ENCODE peak calls at places on chromosome 21, in eight cellular contexts. C is body of pancreas, E is A549, R is fibroblast of lung, A is colonic mucosa, T is Peyer's patch, Z is cardiac muscle cell, Q is sigmoid colon. S is an unnamed sample.

GRCh38 chr21:26042181-26042876 is 128.2 kb downstream of the APP start:
- DNase-seq in Z (no peak), Q (no peak), R (no peak), T (no peak), E (no peak), A (no peak), C (no peak), S (no peak)

GRCh38 chr21:17688912-17689874 is 76.5 kb upstream of the BTG3 start:
- DNase-seq in C (peak; percentile 37), E (peak; percentile 59), R (no peak), Q (no peak), T (peak; percentile 52), A (peak; percentile 39), Z (peak; percentile 76), S (peak; percentile 98)

GRCh38 chr21:35932232-35932911 is 128.0 kb downstream of the SETD4 start:
- DNase-seq in T (no peak), E (peak; percentile 13), Z (peak; percentile 91), R (peak; percentile 85), A (no peak), Q (peak; percentile 88), C (peak; percentile 31), S (peak; percentile 87)

GRCh38 chr21:27802816-27803475 is 836.1 kb upstream of the ADAMTS5 start:
- DNase-seq in Z (peak; percentile 50), E (peak; percentile 16), Q (no peak), A (peak; percentile 53), T (no peak), C (no peak), R (peak; percentile 40), S (peak; percentile 31)

GRCh38 chr21:23016617-23017016 is 2018.4 kb downstream of the NCAM2 start:
- DNase-seq in T (no peak), E (peak; percentile 0), C (no peak), R (no peak), Z (no peak), Q (no peak), A (no peak), S (peak; percentile 6)

GRCh38 chr21:37551406-37552355 is 185.1 kb downstream of the DYRK1A start:
- DNase-seq in T (no peak), A (peak; percentile 38), Z (peak; percentile 82), E (no peak), R (peak; percentile 39), Q (peak; percentile 76), C (peak; percentile 35), S (no peak)

GRCh38 chr21:14542638-14543037 is 3.5 kb downstream of the SAMSN1 start:
- DNase-seq in A (no peak), Z (no peak), T (no peak), R (no peak), C (no peak), Q (no peak), E (no peak), S (no peak)

GRCh38 chr21:16358021-16358420 is 628.2 kb downstream of the USP25 start:
- DNase-seq in E (no peak), T (no peak), Q (no peak), A (no peak), R (peak; percentile 30), Z (peak; percentile 13), C (no peak), S (no peak)

GRCh38 chr21:37079211-37079824 is 6.3 kb downstream of the TTC3 start:
- DNase-seq in C (no peak), R (no peak), T (no peak), Z (no peak), E (no peak), A (no peak), Q (no peak), S (no peak)

GRCh38 chr21:34560609-34561008 is 48.6 kb upstream of the KCNE1 start:
- DNase-seq in Z (no peak), C (no peak), A (no peak), T (no peak), Q (no peak), E (no peak), R (no peak), S (no peak)

GRCh38 chr21:37565530-37566223 is 199.1 kb downstream of the DYRK1A start:
- DNase-seq in E (peak; percentile 33), Q (no peak), A (no peak), C (no peak), Z (no peak), T (no peak), R (peak; percentile 64), S (no peak)

GRCh38 chr21:28224191-28224755 is 768.4 kb downstream of the LTN1 start:
- DNase-seq in Z (no peak), E (no peak), A (no peak), C (no peak), R (no peak), Q (no peak), T (no peak), S (no peak)

GRCh38 chr21:37849703-37850102 is 66.6 kb downstream of the KCNJ6 start:
- DNase-seq in T (no peak), E (no peak), C (no peak), Q (no peak), Z (peak; percentile 72), R (peak; percentile 44), A (no peak), S (peak; percentile 81)

GRCh38 chr21:33901421-33902288 is 13.9 kb downstream of the ATP5PO start:
- DNase-seq in R (peak; percentile 63), Q (peak; percentile 73), C (no peak), T (no peak), A (no peak), Z (peak; percentile 84), E (peak; percentile 62), S (no peak)

GRCh38 chr21:14646893-14647292 is 100.8 kb upstream of the SAMSN1 start:
- DNase-seq in R (no peak), C (no peak), Z (no peak), T (no peak), A (no peak), Q (no peak), E (no peak), S (no peak)

GRCh38 chr21:38342734-38343133 is 85.9 kb downstream of the KCNJ15 start:
- DNase-seq in R (no peak), Q (no peak), Z (peak; percentile 50), T (no peak), A (no peak), E (peak; percentile 31), C (no peak), S (no peak)

GRCh38 chr21:38914531-38915385 is 109.0 kb downstream of the ETS2 start:
- DNase-seq in T (peak; percentile 78), A (no peak), R (no peak), Q (peak; percentile 66), E (no peak), C (no peak), Z (peak; percentile 40), S (no peak)

GRCh38 chr21:39153373-39153772 is 29.9 kb downstream of the PSMG1 start:
- DNase-seq in C (no peak), Q (no peak), Z (no peak), A (no peak), R (no peak), E (peak; percentile 10), T (no peak), S (no peak)

GRCh38 chr21:30268608-30269197 is 14.0 kb downstream of the KRTAP24-1 start:
- DNase-seq in Z (peak; percentile 3), T (no peak), E (no peak), A (peak; percentile 22), Q (no peak), C (no peak), R (no peak), S (no peak)

GRCh38 chr21:22791986-22792560 is 1793.9 kb downstream of the NCAM2 start:
- DNase-seq in C (peak; percentile 26), T (no peak), Q (no peak), E (peak; percentile 32), A (peak; percentile 18), R (peak; percentile 65), Z (peak; percentile 62), S (peak; percentile 19)

DNA sequence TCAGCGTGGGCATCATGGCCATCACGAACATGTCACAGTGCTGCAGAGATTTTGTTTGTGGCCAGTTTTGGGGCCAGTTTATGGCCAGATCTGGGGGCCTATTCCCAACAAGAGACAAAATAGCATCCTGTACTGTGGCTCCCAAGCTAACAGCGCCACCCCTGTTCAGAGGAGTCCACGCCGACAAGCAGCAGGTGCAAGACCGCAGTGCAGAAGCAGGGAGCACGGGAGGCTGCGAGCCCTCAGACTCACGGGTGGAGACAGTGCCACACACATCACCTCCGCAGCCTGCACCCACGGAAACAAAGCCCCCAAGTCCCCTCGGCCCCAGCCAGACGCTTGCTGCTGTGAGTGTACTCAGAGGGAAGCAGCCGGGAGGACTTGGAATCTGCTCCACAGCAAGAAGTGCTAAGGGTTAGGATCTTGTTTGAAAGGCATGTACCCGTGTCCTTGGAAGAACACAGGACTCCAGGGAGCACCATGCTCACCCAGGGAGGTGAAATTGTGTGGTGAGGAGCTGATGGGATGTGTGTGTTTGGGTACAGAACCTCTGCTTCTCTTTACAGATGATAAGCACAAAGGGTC is 7.1 kb downstream of the TCP10L start:
- DNase-seq in E (peak; percentile 32), T (no peak), Z (peak; percentile 22), A (peak; percentile 36), R (no peak), C (no peak), Q (no peak), S (no peak)
- TF ChIP-seq CTCF in E (peak; percentile 23), T (peak; percentile 24), Z (peak; percentile 36), A (no peak), R (peak; percentile 38), C (peak; percentile 19), Q (no peak), S (peak; percentile 59)

GRCh38 chr21:41919666-41920398 is 34.0 kb downstream of the C2CD2 start:
- DNase-seq in C (no peak), E (no peak), R (no peak), Z (no peak), A (no peak), Q (peak; percentile 45), T (no peak), S (no peak)

GRCh38 chr21:41918561-41919358 is 35.1 kb downstream of the C2CD2 start:
- DNase-seq in E (no peak), C (no peak), T (no peak), Q (peak; percentile 33), A (no peak), Z (no peak), R (no peak), S (no peak)

GRCh38 chr21:41924355-41924754 is 29.5 kb downstream of the C2CD2 start:
- DNase-seq in R (peak; percentile 45), Z (no peak), A (no peak), C (no peak), E (no peak), T (no peak), Q (peak; percentile 32), S (no peak)

GRCh38 chr21:41923641-41924342 is 30.0 kb downstream of the C2CD2 start:
- DNase-seq in E (no peak), R (peak; percentile 48), T (no peak), Z (peak; percentile 25), Q (peak; percentile 75), C (no peak), A (no peak), S (no peak)

GRCh38 chr21:41921089-41921819 is 32.6 kb downstream of the C2CD2 start:
- DNase-seq in Q (peak; percentile 62), Z (no peak), C (no peak), T (no peak), R (no peak), A (no peak), E (no peak), S (no peak)
- H3K27ac ChIP-seq in Q (no peak overlapping the region), Z (no peak overlapping the region), C (no peak overlapping the region), T (peak overlapping the region; percentile 38), R (no peak overlapping the region), A (no peak overlapping the region), E (no peak overlapping the region), S (no peak overlapping the region)

GRCh38 chr21:46057111-46057709 is 40.7 kb upstream of the COL6A2 start:
- DNase-seq in A (no peak), Q (peak; percentile 64), C (no peak), Z (no peak), T (no peak), E (no peak), R (no peak), S (no peak)
- H3K4me1 ChIP-seq in A (no peaks in the 10 kb centered on the region), Q (no peaks in the 10 kb centered on the region), C (no peaks in the 10 kb centered on the region), Z (peaks cover 9% of the 10 kb centered on the region), T (no peaks in the 10 kb centered on the region), E (peaks cover 5% of the 10 kb centered on the region), R (peaks cover 50% of the 10 kb centered on the region), S (no peaks in the 10 kb centered on the region)

GRCh38 chr21:44845418-44846200 is 27.7 kb upstream of the SUMO3 start:
- DNase-seq in C (peak; percentile 45), A (peak; percentile 76), Z (peak; percentile 85), E (peak; percentile 60), R (peak; percentile 46), T (peak; percentile 73), Q (peak; percentile 79), S (no peak)
- TF ChIP-seq CTCF in C (no peak), A (no peak), Z (peak; percentile 58), E (peak; percentile 48), R (peak; percentile 20), T (peak; percentile 29), Q (peak; percentile 23), S (peak; percentile 53)